ENCODE peak calls at places on chromosomes 2 and 18, in five cellular contexts. Z is GM23338; I is RWPE1; C is fibroblast of mammary gland; X is activated CD8-positive, alpha-beta T cell treated with anti-CD3 and anti-CD28 coated beads for 36 hours. W is an unnamed sample.

GRCh38 chr2:133200684-133201421 is 367.4 kb downstream of the NCKAP5 start:
- DNase-seq in Z (no peak), C (peak; percentile 94), I (peak; percentile 71), X (no peak), W (no peak)

GRCh38 chr18:34592961-34593382 is 117.1 kb upstream of the DTNA start:
- DNase-seq in X (no peak), I (no peak), Z (peak; percentile 75), C (peak; percentile 53), W (no peak)

GRCh38 chr18:73235491-73235890 is 367.7 kb upstream of the NETO1 start:
- DNase-seq in I (peak; percentile 76), Z (no peak), C (peak; percentile 93), X (no peak), W (peak; percentile 50)

GRCh38 chr2:29215073-29215472 is 99.9 kb downstream of the CLIP4 start:
- DNase-seq in I (no peak), Z (no peak), X (no peak), C (no peak), W (no peak)

GRCh38 chr18:61285777-61286176 is 47.5 kb upstream of the CDH20 start:
- DNase-seq in Z (no peak), C (no peak), I (no peak), X (no peak), W (no peak)

GRCh38 chr2:241063587-241063986 is 38.5 kb downstream of the MTERF4 start:
- DNase-seq in X (no peak), I (no peak), C (no peak), Z (peak; percentile 29), W (no peak)

GRCh38 chr18:48667276-48668254 is 128.7 kb downstream of the CTIF start:
- DNase-seq in Z (peak; percentile 71), I (no peak), X (no peak), C (no peak), W (peak; percentile 42)

GRCh38 chr2:18871430-18871829 is 282.1 kb upstream of the NT5C1B start:
- DNase-seq in I (peak; percentile 4), C (no peak), Z (no peak), X (no peak), W (no peak)

GRCh38 chr2:239574054-239574433 is 173.2 kb upstream of the HDAC4 start:
- DNase-seq in X (no peak), I (no peak), C (no peak), Z (no peak), W (no peak)

GRCh38 chr18:827093-827677 is 15.1 kb upstream of the YES1 start:
- DNase-seq in I (no peak), C (no peak), Z (no peak), X (no peak), W (no peak)

GRCh38 chr2:54084600-54084999 is 30.8 kb upstream of the ACYP2 start:
- DNase-seq in I (no peak), X (no peak), C (peak; percentile 29), Z (peak; percentile 24), W (no peak)
- TF ChIP-seq CTCF in I (no peak), X (no peak), C (peak; percentile 41), Z (peak; percentile 60), W (no peak)

DNA sequence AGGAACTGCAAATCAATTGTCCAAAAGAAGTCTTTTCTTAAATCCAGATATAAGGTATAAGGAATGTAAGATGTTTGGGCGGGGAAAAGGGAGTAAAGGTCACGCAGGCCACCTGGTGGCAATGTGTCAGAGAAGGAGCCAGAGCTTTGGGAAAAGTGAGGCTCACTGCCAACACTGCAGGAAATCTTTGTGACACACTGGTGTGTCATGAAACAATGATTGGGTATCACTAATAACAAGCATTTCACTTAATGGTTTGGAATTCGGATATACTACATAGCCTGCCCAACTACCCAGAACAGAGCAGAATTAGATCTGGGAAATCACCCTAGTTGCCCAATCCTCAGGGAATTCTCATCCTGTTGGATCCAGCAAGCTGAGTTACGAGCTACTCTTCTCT is 61.0 kb downstream of the RBMS1 start:
- DNase-seq in C (peak; percentile 93), X (no peak), Z (peak; percentile 54), I (peak; percentile 85), W (no peak)
- TF ChIP-seq CTCF in C (no peak), X (no peak), Z (peak; percentile 57), I (no peak), W (no peak)

DNA sequence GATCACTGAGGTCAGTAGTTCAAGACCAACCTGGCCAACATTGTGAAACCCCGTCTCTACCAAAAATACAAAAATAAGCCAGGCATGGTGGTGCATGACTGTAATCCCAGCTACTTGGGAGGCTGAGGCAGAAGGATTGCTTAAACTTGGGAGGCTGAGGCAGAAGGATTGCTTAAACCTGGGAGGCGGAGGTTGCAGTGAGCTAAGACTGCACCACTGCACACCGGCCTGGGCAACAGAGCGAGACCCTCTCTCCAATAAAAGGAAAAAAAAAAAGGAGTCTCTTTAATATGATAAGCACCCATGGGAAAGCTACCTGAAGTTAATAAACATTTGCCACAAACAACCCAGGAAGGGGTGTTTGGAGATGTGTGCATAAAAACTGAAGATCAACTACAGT is 2.6 kb downstream of the STRN start:
- DNase-seq in I (no peak), C (no peak), X (no peak), Z (no peak), W (no peak)
- TF ChIP-seq CTCF in I (no peak), C (no peak), X (no peak), Z (no peak), W (no peak)

DNA sequence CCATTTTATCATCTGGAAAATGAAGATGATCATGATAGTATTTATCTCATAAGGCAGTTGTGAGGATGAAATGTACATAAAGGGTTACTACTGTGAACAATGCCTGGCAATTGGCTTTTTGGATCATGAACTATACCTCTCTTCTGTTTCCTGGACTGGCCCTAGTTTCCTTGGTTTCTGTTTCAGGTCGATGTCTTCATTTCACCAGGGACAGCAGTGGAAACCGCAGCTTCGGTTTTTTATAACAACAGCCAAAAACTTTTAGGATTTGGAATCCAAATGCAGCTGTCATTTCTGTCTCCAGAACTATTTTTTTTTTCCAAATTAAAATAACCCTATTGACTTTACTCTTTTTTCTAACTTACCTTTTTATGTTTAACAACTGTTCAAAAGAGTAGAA is 425.1 kb downstream of the RND3 start:
- DNase-seq in I (no peak), C (peak; percentile 48), X (no peak), Z (no peak), W (no peak)
- TF ChIP-seq CTCF in I (no peak), C (no peak), X (no peak), Z (no peak), W (no peak)

DNA sequence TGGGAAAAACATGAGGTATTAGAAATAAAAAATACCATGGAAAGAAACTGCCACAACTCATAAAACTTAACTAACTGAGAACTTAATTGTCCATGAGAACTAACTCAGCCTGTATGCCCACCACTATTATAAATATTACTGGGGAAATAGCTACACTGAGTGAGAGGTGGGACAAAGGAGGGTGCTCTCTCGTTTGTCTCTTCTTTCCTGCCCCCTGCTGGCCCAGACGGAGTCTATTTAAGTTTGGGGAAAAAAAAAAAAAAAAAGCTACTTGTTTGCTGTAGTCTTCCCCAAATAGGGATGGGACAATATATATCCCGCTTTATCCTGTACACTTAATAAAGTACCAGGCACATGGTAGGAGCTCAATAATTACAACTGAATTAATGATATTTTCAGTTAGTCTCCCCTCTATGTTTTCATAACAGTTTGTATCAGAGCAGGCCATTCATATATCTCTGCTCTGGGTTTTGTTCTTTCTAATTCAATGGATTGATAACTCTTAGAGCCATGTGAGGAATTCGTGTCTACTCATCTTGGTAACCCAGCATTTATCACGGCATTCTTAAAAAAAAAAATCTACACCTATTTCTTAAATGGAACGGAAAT is 647.7 kb upstream of the PKDCC start:
- DNase-seq in C (peak; percentile 15), Z (peak; percentile 80), I (no peak), X (peak; percentile 16), W (no peak)
- TF ChIP-seq CTCF in C (peak; percentile 34), Z (peak; percentile 63), I (no peak), X (peak; percentile 49), W (peak; percentile 12)

DNA sequence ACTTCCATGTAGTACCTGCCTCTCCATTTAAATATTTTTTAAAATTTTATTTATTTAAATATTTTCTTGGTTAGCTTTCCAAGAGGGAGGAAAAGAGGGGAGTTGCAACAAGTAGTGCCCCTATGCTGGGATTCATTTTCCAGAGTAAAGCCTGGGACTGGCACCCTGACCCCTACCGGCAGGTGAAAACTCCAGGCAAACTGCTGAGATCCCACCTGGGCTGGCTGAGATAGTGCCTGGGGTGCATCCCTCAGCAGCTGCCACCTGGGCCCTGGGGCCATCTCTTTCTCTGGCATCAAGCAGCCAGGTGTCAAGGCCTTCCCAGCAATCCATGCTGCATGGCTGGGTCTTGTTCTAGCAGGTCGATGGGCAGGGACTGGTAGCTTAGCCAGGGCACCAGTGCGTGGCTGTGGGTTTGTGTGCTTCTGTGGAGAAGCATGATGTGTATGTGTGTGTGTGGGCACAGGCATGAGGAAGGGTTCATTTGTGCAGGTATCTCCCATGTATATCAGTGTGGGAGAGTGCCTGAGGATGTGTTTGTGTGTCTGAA is 6.5 kb downstream of the SIX2 start:
- DNase-seq in C (no peak), Z (peak; percentile 53), I (no peak), X (no peak), W (no peak)
- TF ChIP-seq CTCF in C (no peak), Z (peak; percentile 44), I (no peak), X (no peak), W (no peak)

DNA sequence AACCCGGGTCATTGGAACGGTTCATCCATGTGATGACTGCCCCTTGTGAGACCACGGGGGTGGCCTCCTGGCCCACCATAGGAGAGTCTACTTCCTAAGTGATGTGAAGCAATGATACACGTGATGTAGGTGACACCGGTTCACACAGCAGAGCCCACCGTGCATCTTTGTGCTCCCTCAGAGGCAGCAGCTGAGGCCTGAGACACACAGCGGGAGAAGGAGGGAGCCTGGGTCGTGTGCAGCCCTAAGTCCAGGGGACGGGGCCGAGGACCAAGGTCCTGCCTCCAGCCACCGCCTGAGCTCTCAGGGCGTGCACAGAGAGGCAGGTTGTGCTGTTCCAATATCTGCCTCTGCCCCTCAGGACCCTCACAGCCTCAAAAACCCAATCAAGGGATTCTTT is 377.2 kb upstream of the SALL3 start:
- DNase-seq in C (no peak), Z (no peak), X (no peak), I (no peak), W (no peak)
- TF ChIP-seq CTCF in C (no peak), Z (no peak), X (no peak), I (no peak), W (no peak)

GRCh38 chr18:37662546-37663339 is 97.1 kb upstream of the CELF4 start:
- DNase-seq in Z (no peak), I (no peak), C (no peak), X (no peak), W (no peak)

GRCh38 chr18:37661478-37661877 is 95.9 kb upstream of the CELF4 start:
- DNase-seq in I (no peak), X (no peak), Z (no peak), C (no peak), W (no peak)

GRCh38 chr18:37661061-37661460 is 95.5 kb upstream of the CELF4 start:
- DNase-seq in X (no peak), Z (no peak), C (no peak), I (no peak), W (no peak)

GRCh38 chr18:37663446-37663845 is 97.8 kb upstream of the CELF4 start:
- DNase-seq in I (no peak), C (no peak), Z (no peak), X (no peak), W (no peak)

DNA sequence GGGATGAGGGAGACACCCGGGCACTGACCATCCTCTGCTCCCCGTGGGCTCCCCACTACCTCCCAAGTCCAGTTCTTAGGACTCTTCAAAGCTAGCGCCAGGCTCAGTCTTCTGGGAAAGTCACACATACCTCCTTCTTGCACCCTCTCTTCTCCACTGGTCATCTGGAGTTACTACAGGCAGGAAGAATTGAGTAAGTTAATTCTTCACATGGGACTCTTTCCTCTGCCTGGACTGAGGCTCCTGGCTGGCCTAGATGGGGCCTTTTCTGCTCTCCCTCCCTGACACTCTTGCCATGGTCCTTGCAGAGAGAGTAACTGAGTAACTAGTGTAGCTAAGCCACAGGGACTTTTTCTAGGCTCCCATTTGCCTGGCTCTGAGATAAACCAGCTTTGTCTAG is 96.5 kb upstream of the CELF4 start:
- DNase-seq in I (no peak), X (no peak), Z (no peak), C (no peak), W (no peak)
- TF ChIP-seq CTCF in I (no peak), X (no peak), Z (no peak), C (no peak), W (no peak)

W was measured in GM10248.